ENCODE peak calls at places on chromosomes 13 and 19, in six cellular contexts. T, J, X, M, K and R are unnamed samples.

GRCh38 chr13:98103942-98104880 is 38.7 kb upstream of the FARP1 start:
- DNase-seq in X (no peak), T (no peak), M (no peak), J (no peak), K (no peak), R (no peak)

GRCh38 chr13:106533940-106534843 is 1.3 kb downstream of the EFNB2 start:
- DNase-seq in X (no peak), J (no peak), M (no peak), T (peak; percentile 16), K (peak; percentile 59), R (no peak)

GRCh38 chr19:4367336-4367723 is 24.0 kb downstream of the MPND start:
- DNase-seq in X (no peak), T (no peak), J (no peak), M (no peak), K (no peak), R (no peak)

GRCh38 chr13:47148543-47148942 is 251.7 kb upstream of the HTR2A start:
- DNase-seq in M (no peak), J (no peak), T (no peak), X (no peak), K (no peak), R (no peak)

GRCh38 chr19:3621689-3622088 is 4.9 kb downstream of the CACTIN start:
- DNase-seq in T (no peak), X (no peak), M (no peak), J (no peak), K (no peak), R (no peak)

GRCh38 chr13:93867481-93867880 is 612.0 kb downstream of the DCT start:
- DNase-seq in K (no peak), M (no peak), J (no peak), X (no peak), T (no peak), R (no peak)

GRCh38 chr13:108679989-108680388 is 50.6 kb downstream of the MYO16 start:
- DNase-seq in J (no peak), K (no peak), X (no peak), T (no peak), M (no peak), R (no peak)

GRCh38 chr19:31272707-31273106 is 76.5 kb downstream of the TSHZ3 start:
- DNase-seq in X (no peak), T (no peak), J (no peak), K (no peak), M (no peak), R (no peak)